ENCODE peak calls at places on chromosomes 6 and 20, in seven cellular contexts. T, F, A, C, H, M and E are unnamed samples.

GRCh38 chr20:31705598-31706597 is 16.8 kb downstream of the BCL2L1 start:
- DNase-seq in T (no peak), F (no peak), A (no peak), C (no peak), H (no peak), M (no peak), E (no peak)

GRCh38 chr6:132011582-132011981 is 60.4 kb upstream of the CCN2 start:
- DNase-seq in T (no peak), F (no peak), A (peak; percentile 79), C (no peak), H (no peak), M (no peak), E (no peak)

GRCh38 chr20:63081351-63081750 is 74.6 kb upstream of the BHLHE23 start:
- DNase-seq in T (no peak), F (no peak), A (no peak), C (no peak), H (no peak), M (no peak), E (no peak)

GRCh38 chr6:43570876-43571441 is 4.9 kb downstream of the XPO5 start:
- DNase-seq in T (no peak), F (no peak), A (no peak), C (no peak), H (no peak), M (no peak), E (no peak)

GRCh38 chr20:17875106-17875980 is 93.3 kb downstream of the SNX5 start:
- DNase-seq in T (no peak), F (no peak), A (peak; percentile 97), C (peak; percentile 96), H (peak; percentile 76), M (no peak), E (no peak)

GRCh38 chr20:47389867-47390347 is 33.4 kb upstream of the ZMYND8 start:
- DNase-seq in T (no peak), F (no peak), A (peak; percentile 50), C (no peak), H (no peak), M (no peak), E (no peak)

GRCh38 chr20:13771853-13772453 is 12.8 kb downstream of the ESF1 start:
- DNase-seq in T (no peak), F (peak; percentile 37), A (peak; percentile 49), C (no peak), H (no peak), M (peak; percentile 2), E (peak; percentile 20)

GRCh38 chr6:46684771-46685170 is 2.9 kb upstream of the TDRD6 start:
- DNase-seq in T (no peak), F (no peak), A (peak; percentile 60), C (no peak), H (no peak), M (no peak), E (no peak)

GRCh38 chr20:30912006-30912660 is 345.3 kb upstream of the DEFB115 start:
- DNase-seq in T (no peak), F (peak; percentile 43), A (peak; percentile 7), C (no peak), H (no peak), M (no peak), E (no peak)

GRCh38 chr20:5848711-5849505 is 98.7 kb downstream of the SHLD1 start:
- DNase-seq in T (no peak), F (no peak), A (peak; percentile 75), C (no peak), H (no peak), M (peak; percentile 22), E (no peak)

GRCh38 chr6:136754820-136755219 is 37.5 kb downstream of the MAP3K5 start:
- DNase-seq in T (no peak), F (no peak), A (no peak), C (no peak), H (no peak), M (no peak), E (no peak)

GRCh38 chr6:128259735-128260685 is 260.4 kb downstream of the PTPRK start:
- DNase-seq in T (no peak), F (no peak), A (no peak), C (no peak), H (no peak), M (no peak), E (no peak)

GRCh38 chr6:78867020-78867369 is 356 bp upstream of the IRAK1BP1 start:
- DNase-seq in T (no peak), F (no peak), A (no peak), C (no peak), H (no peak), M (no peak), E (no peak)

GRCh38 chr6:21780601-21781000 is 187.1 kb downstream of the SOX4 start:
- DNase-seq in T (no peak), F (no peak), A (no peak), C (no peak), H (no peak), M (no peak), E (no peak)

GRCh38 chr20:48531505-48531904 is 296.3 kb downstream of the PREX1 start:
- DNase-seq in T (no peak), F (no peak), A (no peak), C (no peak), H (no peak), M (no peak), E (no peak)

GRCh38 chr6:156777866-156778614 is 862 bp downstream of the ARID1B start:
- DNase-seq in T (peak; percentile 33), F (peak; percentile 72), A (peak; percentile 58), C (peak; percentile 66), H (peak; percentile 74), M (peak; percentile 51), E (no peak)

GRCh38 chr20:41424546-41424945 is 57.9 kb upstream of the EMILIN3 start:
- DNase-seq in T (no peak), F (no peak), A (no peak), C (no peak), H (no peak), M (no peak), E (no peak)

GRCh38 chr20:5400164-5400762 is 83.5 kb upstream of the PROKR2 start:
- DNase-seq in T (peak; percentile 44), F (no peak), A (peak; percentile 17), C (peak; percentile 23), H (no peak), M (no peak), E (no peak)

GRCh38 chr20:63099426-63100267 is 92.9 kb upstream of the BHLHE23 start:
- DNase-seq in T (no peak), F (no peak), A (no peak), C (peak; percentile 10), H (peak; percentile 20), M (no peak), E (no peak)

GRCh38 chr6:50653253-50653652 is 60.1 kb upstream of the TFAP2D start:
- DNase-seq in T (no peak), F (no peak), A (no peak), C (no peak), H (no peak), M (no peak), E (no peak)

GRCh38 chr6:156949376-156949775 is 172.2 kb downstream of the ARID1B start:
- DNase-seq in T (no peak), F (no peak), A (peak; percentile 62), C (no peak), H (no peak), M (no peak), E (no peak)

GRCh38 chr6:88899569-88900316 is 63.7 kb downstream of the RNGTT start:
- DNase-seq in T (no peak), F (no peak), A (no peak), C (no peak), H (no peak), M (no peak), E (no peak)

GRCh38 chr6:168554472-168554871 is 113.5 kb downstream of the SMOC2 start:
- DNase-seq in T (no peak), F (no peak), A (no peak), C (peak; percentile 83), H (no peak), M (no peak), E (no peak)

GRCh38 chr6:130394238-130394637 is 28.4 kb downstream of the TMEM200A start:
- DNase-seq in T (no peak), F (no peak), A (no peak), C (no peak), H (no peak), M (no peak), E (no peak)

GRCh38 chr6:151060096-151060741 is 179.5 kb upstream of the AKAP12 start:
- DNase-seq in T (no peak), F (no peak), A (peak; percentile 77), C (no peak), H (no peak), M (no peak), E (no peak)

GRCh38 chr6:16471222-16471784 is 232.9 kb downstream of the GMPR start:
- DNase-seq in T (no peak), F (no peak), A (no peak), C (no peak), H (no peak), M (no peak), E (no peak)

GRCh38 chr6:161256390-161256789 is 17.5 kb downstream of the AGPAT4 start:
- DNase-seq in T (no peak), F (no peak), A (no peak), C (no peak), H (no peak), M (no peak), E (no peak)

GRCh38 chr6:83518946-83519489 is 6.7 kb downstream of the PRSS35 start:
- DNase-seq in T (no peak), F (no peak), A (peak; percentile 47), C (no peak), H (no peak), M (no peak), E (no peak)

GRCh38 chr20:4957939-4958362 is 43.4 kb downstream of the SLC23A2 start:
- DNase-seq in T (no peak), F (no peak), A (peak; percentile 58), C (no peak), H (no peak), M (no peak), E (no peak)

GRCh38 chr20:61260905-61261304 is 8.8 kb downstream of the CDH4 start:
- DNase-seq in T (no peak), F (no peak), A (no peak), C (no peak), H (no peak), M (no peak), E (no peak)

GRCh38 chr6:169962604-169963469 is 211.4 kb downstream of the ERMARD start:
- DNase-seq in T (no peak), F (no peak), A (no peak), C (no peak), H (no peak), M (no peak), E (no peak)

GRCh38 chr6:111748247-111748647 is 125.0 kb downstream of the FYN start:
- DNase-seq in T (no peak), F (no peak), A (no peak), C (no peak), H (no peak), M (no peak), E (no peak)

GRCh38 chr6:9138856-9139426 is 703.6 kb upstream of the SLC35B3 start:
- DNase-seq in T (no peak), F (no peak), A (no peak), C (no peak), H (no peak), M (peak; percentile 10), E (peak; percentile 45)

GRCh38 chr6:46513533-46513932 is 22.3 kb upstream of the RCAN2 start:
- DNase-seq in T (no peak), F (no peak), A (no peak), C (no peak), H (no peak), M (no peak), E (no peak)

GRCh38 chr6:80094017-80094416 is 12.5 kb upstream of the BCKDHB start:
- DNase-seq in T (no peak), F (peak; percentile 20), A (peak; percentile 37), C (no peak), H (no peak), M (peak; percentile 14), E (peak; percentile 9)